ENCODE peak calls at places on chromosomes 4 and X, in five cellular contexts. Y is heart right ventricle, Z is suprapubic skin, X is iris pigment epithelial cell, B is fibroblast of the aortic adventitia. M is an unnamed sample.
A peak's percentile ranks its signal among the peaks of the same experiment; 100 is the strongest.

GRCh38 chr4:74320559-74321118 is 12.4 kb downstream of the EPGN start:
- DNase-seq in Y (no peak), Z (no peak), X (peak; percentile 64), B (peak; percentile 82), M (peak; percentile 83)

GRCh38 chr4:8215001-8215427 is 15.9 kb downstream of the SH3TC1 start:
- DNase-seq in Y (no peak), Z (no peak), X (peak; percentile 71), B (peak; percentile 69), M (peak; percentile 77)

GRCh38 chrX:112571388-112571787 is 108.3 kb downstream of the LHFPL1 start:
- DNase-seq in Y (no peak), Z (no peak), X (no peak), B (no peak), M (no peak)

GRCh38 chr4:82785248-82786003 is 13.2 kb downstream of the SCD5 start:
- DNase-seq in Y (no peak), Z (no peak), X (peak; percentile 94), B (peak; percentile 93), M (peak; percentile 78)

GRCh38 chr4:181202249-181202648 is 1041.0 kb upstream of the TENM3 start:
- DNase-seq in Y (no peak), Z (no peak), X (no peak), B (no peak), M (no peak)

GRCh38 chr4:169791527-169792156 is 33.9 kb upstream of the HPF1 start:
- DNase-seq in Y (peak; percentile 22), Z (peak; percentile 61), X (peak; percentile 67), B (peak; percentile 69), M (peak; percentile 86)

GRCh38 chr4:52968696-52969095 is 106.6 kb downstream of the RASL11B start:
- DNase-seq in Y (no peak), Z (no peak), X (no peak), B (no peak), M (no peak)

GRCh38 chrX:68045008-68045577 is 388.2 kb downstream of the OPHN1 start:
- DNase-seq in Y (no peak), Z (no peak), X (peak; percentile 8), B (no peak), M (peak; percentile 8)

GRCh38 chr4:3047464-3048286 is 26.7 kb downstream of the HTT-AS start:
- DNase-seq in Y (peak; percentile 62), Z (no peak), X (peak; percentile 36), B (peak; percentile 46), M (peak; percentile 79)

GRCh38 chr4:1939664-1940509 is 68.7 kb downstream of the NSD2 start:
- DNase-seq in Y (no peak), Z (no peak), X (peak; percentile 95), B (peak; percentile 91), M (peak; percentile 87)

GRCh38 chr4:114807759-114808404 is 209.3 kb downstream of the UGT8 start:
- DNase-seq in Y (no peak), Z (no peak), X (no peak), B (peak; percentile 4), M (peak; percentile 31)

M was measured in adipocyte.